ENCODE peak calls at places on chromosomes 1 and 21, in seven cellular contexts. One of them, this sample, is unnamed.

GRCh38 chr1:65514083-65514482 is 93.6 kb downstream of the LEPR start:
- DNase-seq in stomach: no peak
- DNase-seq in GM23338: no peak
- DNase-seq in HCT116: no peak
- DNase-seq in Panc1: no peak
- DNase-seq in transverse colon: no peak
- DNase-seq in sigmoid colon: no peak
- DNase-seq in this sample: no peak

GRCh38 chr1:2215909-2216766 is 12.0 kb upstream of the SKI start:
- DNase-seq in sigmoid colon: no peak
- DNase-seq in transverse colon: no peak
- DNase-seq in GM23338: no peak
- DNase-seq in stomach: no peak
- DNase-seq in Panc1: no peak
- DNase-seq in HCT116: no peak
- DNase-seq in this sample: no peak

GRCh38 chr1:63775418-63776127 is 1.8 kb downstream of the ROR1 start:
- DNase-seq in transverse colon: no peak
- DNase-seq in Panc1: no peak
- DNase-seq in stomach: peak; percentile 49
- DNase-seq in HCT116: no peak
- DNase-seq in sigmoid colon: no peak
- DNase-seq in GM23338: no peak
- DNase-seq in this sample: no peak

GRCh38 chr21:25980710-25981109 is 189.9 kb downstream of the APP start:
- DNase-seq in HCT116: no peak
- DNase-seq in sigmoid colon: no peak
- DNase-seq in stomach: no peak
- DNase-seq in GM23338: no peak
- DNase-seq in transverse colon: no peak
- DNase-seq in Panc1: no peak
- DNase-seq in this sample: no peak

GRCh38 chr1:3581296-3581695 is 30.0 kb downstream of the MEGF6 start:
- DNase-seq in HCT116: no peak
- DNase-seq in GM23338: no peak
- DNase-seq in stomach: no peak
- DNase-seq in transverse colon: no peak
- DNase-seq in Panc1: no peak
- DNase-seq in sigmoid colon: no peak
- DNase-seq in this sample: no peak

GRCh38 chr1:10074059-10074854 is 41.5 kb downstream of the UBE4B start:
- DNase-seq in stomach: no peak
- DNase-seq in HCT116: no peak
- DNase-seq in GM23338: no peak
- DNase-seq in sigmoid colon: no peak
- DNase-seq in transverse colon: peak; percentile 26
- DNase-seq in Panc1: peak; percentile 72
- DNase-seq in this sample: no peak

GRCh38 chr1:217322834-217323233 is 308.1 kb downstream of the GPATCH2 start:
- DNase-seq in sigmoid colon: no peak
- DNase-seq in Panc1: no peak
- DNase-seq in HCT116: no peak
- DNase-seq in transverse colon: no peak
- DNase-seq in stomach: no peak
- DNase-seq in GM23338: no peak
- DNase-seq in this sample: no peak

GRCh38 chr1:32786856-32787255 is 30.3 kb downstream of the YARS1 start:
- DNase-seq in stomach: no peak
- DNase-seq in HCT116: no peak
- DNase-seq in GM23338: no peak
- DNase-seq in transverse colon: no peak
- DNase-seq in Panc1: no peak
- DNase-seq in sigmoid colon: no peak
- DNase-seq in this sample: no peak

GRCh38 chr1:7771673-7772299 is 690 bp downstream of the VAMP3 start:
- DNase-seq in GM23338: no peak
- DNase-seq in transverse colon: no peak
- DNase-seq in sigmoid colon: no peak
- DNase-seq in stomach: no peak
- DNase-seq in HCT116: no peak
- DNase-seq in Panc1: no peak
- DNase-seq in this sample: no peak

GRCh38 chr1:225965231-225965630 is 24.2 kb upstream of the LEFTY2 start:
- DNase-seq in sigmoid colon: peak; percentile 7
- DNase-seq in stomach: no peak
- DNase-seq in Panc1: no peak
- DNase-seq in HCT116: no peak
- DNase-seq in GM23338: no peak
- DNase-seq in transverse colon: no peak
- DNase-seq in this sample: no peak

GRCh38 chr1:99548924-99549605 is 96.8 kb upstream of the PALMD start:
- DNase-seq in stomach: peak; percentile 36
- DNase-seq in HCT116: no peak
- DNase-seq in transverse colon: no peak
- DNase-seq in Panc1: no peak
- DNase-seq in sigmoid colon: no peak
- DNase-seq in GM23338: no peak
- DNase-seq in this sample: peak; percentile 15

GRCh38 chr1:32924881-32925344 is 23.7 kb upstream of the TMEM54 start:
- DNase-seq in sigmoid colon: no peak
- DNase-seq in stomach: peak; percentile 44
- DNase-seq in GM23338: peak; percentile 79
- DNase-seq in Panc1: no peak
- DNase-seq in transverse colon: peak; percentile 83
- DNase-seq in HCT116: no peak
- DNase-seq in this sample: no peak

GRCh38 chr1:53947172-53947835 is 1.2 kb downstream of the LRRC42 start:
- DNase-seq in GM23338: no peak
- DNase-seq in stomach: no peak
- DNase-seq in sigmoid colon: no peak
- DNase-seq in transverse colon: no peak
- DNase-seq in HCT116: no peak
- DNase-seq in Panc1: no peak
- DNase-seq in this sample: no peak

DNA sequence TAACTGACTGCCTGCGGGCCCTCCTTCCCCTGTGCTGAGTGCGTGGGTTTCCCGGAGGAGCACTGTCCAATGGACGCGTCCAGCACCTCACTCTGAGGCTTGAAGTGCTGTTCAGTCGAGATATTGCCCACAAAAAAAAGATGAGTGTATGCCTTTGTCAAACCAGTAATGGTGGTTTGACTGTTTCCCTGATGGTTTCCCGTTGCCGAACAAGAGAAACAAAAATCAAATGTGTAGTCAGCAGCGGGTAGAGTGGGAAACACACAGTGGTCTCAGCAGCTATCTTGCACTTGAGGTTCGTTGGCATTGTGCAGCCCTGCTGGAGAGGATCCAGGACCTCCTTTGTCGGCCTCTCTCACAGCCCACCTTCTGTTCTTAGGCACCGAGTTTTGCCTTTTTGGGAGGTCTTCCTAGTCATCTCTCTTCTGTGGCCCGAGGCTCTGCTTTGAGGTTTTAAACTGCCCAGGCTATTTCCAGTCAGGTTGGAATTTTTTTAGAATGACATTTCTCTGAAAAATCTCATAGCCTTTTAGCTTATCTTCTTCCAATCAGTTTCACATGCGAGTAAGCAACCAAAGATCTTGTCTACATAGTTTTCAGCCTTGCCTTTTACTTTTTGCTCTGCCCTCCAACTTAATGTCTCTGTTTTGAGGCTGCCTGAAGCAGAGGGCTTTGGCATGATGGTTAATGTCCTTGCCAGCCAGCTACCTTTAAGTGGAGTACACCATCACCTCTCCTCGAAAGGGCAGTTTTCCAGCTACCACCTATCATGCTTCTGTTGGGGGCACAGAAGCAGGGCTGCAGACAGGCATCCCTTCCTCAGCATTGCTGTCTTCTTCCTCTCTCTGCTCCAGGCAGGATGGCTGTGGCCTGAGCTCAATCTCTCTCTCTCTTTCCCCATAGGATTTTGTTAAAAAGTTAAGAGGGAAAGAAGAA is 132.3 kb downstream of the URB2 start:
- DNase-seq in GM23338: no peak
- DNase-seq in HCT116: no peak
- DNase-seq in Panc1: no peak
- DNase-seq in transverse colon: no peak
- DNase-seq in stomach: no peak
- DNase-seq in sigmoid colon: no peak
- DNase-seq in this sample: no peak
- TF ChIP-seq CTCF in GM23338: no peak
- TF ChIP-seq CTCF in HCT116: no peak
- TF ChIP-seq CTCF in Panc1: no peak
- TF ChIP-seq CTCF in transverse colon: no peak
- TF ChIP-seq CTCF in stomach: no peak
- TF ChIP-seq CTCF in sigmoid colon: no peak
- TF ChIP-seq CTCF in this sample: no peak

DNA sequence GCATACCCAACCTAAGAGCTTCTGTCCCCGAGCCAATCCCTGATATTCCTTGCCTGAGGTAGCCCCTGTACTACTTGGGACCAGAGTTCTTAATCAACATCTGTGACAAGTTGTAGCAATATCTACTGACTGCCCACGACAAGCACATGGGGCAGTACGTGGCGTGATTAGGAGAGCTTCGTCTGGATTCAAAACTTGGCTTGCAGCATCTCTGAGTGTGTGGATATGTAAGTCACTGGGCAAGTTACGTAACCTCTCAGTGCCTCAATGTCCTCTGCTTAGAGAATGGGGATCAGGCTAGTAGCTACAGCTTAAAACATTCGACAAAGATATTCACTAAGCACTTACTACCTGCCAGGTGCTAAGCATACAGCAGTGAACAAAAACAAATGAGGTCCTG is 5.0 kb downstream of the HSPG2 start:
- DNase-seq in sigmoid colon: peak; percentile 91
- DNase-seq in HCT116: no peak
- DNase-seq in stomach: no peak
- DNase-seq in Panc1: no peak
- DNase-seq in GM23338: no peak
- DNase-seq in transverse colon: no peak
- DNase-seq in this sample: no peak
- TF ChIP-seq POLR2AphosphoS5 in sigmoid colon: peak; percentile 76
- TF ChIP-seq POLR2AphosphoS5 in HCT116: no peak
- TF ChIP-seq POLR2AphosphoS5 in stomach: peak; percentile 83
- TF ChIP-seq POLR2AphosphoS5 in Panc1: no peak
- TF ChIP-seq POLR2AphosphoS5 in GM23338: no peak
- TF ChIP-seq POLR2AphosphoS5 in transverse colon: peak; percentile 68
- TF ChIP-seq POLR2AphosphoS5 in this sample: peak; percentile 17

DNA sequence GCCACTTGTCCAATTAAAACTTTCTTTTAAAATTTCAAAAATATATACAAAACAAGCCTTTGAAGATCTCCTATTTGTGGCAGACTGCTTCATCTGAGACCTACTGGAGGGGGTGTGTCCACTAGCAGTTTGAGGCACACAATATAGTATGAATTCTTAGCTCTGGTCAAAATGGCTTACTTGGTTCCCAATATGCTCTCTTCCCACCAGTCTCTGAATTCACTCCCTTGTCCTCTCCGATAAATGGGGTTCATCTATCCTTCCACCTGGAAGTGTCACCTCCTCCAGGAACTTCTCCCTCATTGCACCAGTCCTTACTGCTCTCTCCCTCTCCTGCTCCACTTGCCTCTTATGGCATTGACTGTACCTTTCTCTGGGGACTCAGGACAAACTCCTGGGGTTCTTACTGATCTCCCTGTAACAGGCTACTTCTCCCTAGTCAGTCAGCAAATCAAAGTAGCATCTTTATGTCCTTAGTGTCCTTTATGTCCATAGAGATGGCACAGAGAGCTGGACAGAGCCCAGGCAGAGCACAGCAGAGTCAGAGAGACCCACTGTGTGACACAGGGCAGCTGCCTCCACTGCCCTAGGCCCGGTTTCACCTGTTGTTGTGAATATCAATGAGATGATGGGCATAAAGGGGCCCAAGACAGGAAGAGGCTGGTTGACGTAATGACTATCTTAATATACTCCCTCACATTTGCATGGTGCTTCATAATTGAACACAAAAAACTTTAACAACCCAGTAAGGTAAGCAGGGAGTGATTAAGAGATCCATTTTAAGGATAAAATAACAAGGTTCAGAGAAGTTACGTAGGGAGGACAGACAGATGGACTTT is 3.6 kb downstream of the ASAP3 start:
- DNase-seq in Panc1: no peak
- DNase-seq in transverse colon: no peak
- DNase-seq in HCT116: no peak
- DNase-seq in stomach: no peak
- DNase-seq in sigmoid colon: no peak
- DNase-seq in GM23338: no peak
- DNase-seq in this sample: no peak
- H3K4me1 ChIP-seq in Panc1: peaks cover 20% of the 10 kb centered on the region
- H3K4me1 ChIP-seq in transverse colon: peaks cover 18% of the 10 kb centered on the region
- H3K4me1 ChIP-seq in HCT116: peaks cover 33% of the 10 kb centered on the region
- H3K4me1 ChIP-seq in stomach: peaks cover 76% of the 10 kb centered on the region
- H3K4me1 ChIP-seq in sigmoid colon: peaks cover 23% of the 10 kb centered on the region
- H3K4me1 ChIP-seq in GM23338: peaks cover 43% of the 10 kb centered on the region
- H3K4me1 ChIP-seq in this sample: peaks cover 1% of the 10 kb centered on the region

GRCh38 chr1:161197560-161198205 is 1.2 kb downstream of the ADAMTS4 start:
- DNase-seq in sigmoid colon: no peak
- DNase-seq in transverse colon: no peak
- DNase-seq in stomach: no peak
- DNase-seq in GM23338: no peak
- DNase-seq in Panc1: no peak
- DNase-seq in HCT116: no peak
- DNase-seq in this sample: no peak

GRCh38 chr1:161196521-161197451 is 2.1 kb downstream of the ADAMTS4 start:
- DNase-seq in stomach: no peak
- DNase-seq in HCT116: no peak
- DNase-seq in transverse colon: no peak
- DNase-seq in sigmoid colon: peak; percentile 87
- DNase-seq in GM23338: peak; percentile 54
- DNase-seq in Panc1: no peak
- DNase-seq in this sample: no peak

GRCh38 chr1:161199506-161200119 is 759 bp upstream of the ADAMTS4 start:
- DNase-seq in HCT116: no peak
- DNase-seq in stomach: no peak
- DNase-seq in GM23338: peak; percentile 31
- DNase-seq in sigmoid colon: no peak
- DNase-seq in Panc1: no peak
- DNase-seq in transverse colon: no peak
- DNase-seq in this sample: no peak

GRCh38 chr1:161198877-161199431 is at the start of gene ADAMTS4:
- DNase-seq in HCT116: no peak
- DNase-seq in transverse colon: peak; percentile 54
- DNase-seq in stomach: peak; percentile 43
- DNase-seq in GM23338: peak; percentile 63
- DNase-seq in Panc1: no peak
- DNase-seq in sigmoid colon: peak; percentile 89
- DNase-seq in this sample: no peak

DNA sequence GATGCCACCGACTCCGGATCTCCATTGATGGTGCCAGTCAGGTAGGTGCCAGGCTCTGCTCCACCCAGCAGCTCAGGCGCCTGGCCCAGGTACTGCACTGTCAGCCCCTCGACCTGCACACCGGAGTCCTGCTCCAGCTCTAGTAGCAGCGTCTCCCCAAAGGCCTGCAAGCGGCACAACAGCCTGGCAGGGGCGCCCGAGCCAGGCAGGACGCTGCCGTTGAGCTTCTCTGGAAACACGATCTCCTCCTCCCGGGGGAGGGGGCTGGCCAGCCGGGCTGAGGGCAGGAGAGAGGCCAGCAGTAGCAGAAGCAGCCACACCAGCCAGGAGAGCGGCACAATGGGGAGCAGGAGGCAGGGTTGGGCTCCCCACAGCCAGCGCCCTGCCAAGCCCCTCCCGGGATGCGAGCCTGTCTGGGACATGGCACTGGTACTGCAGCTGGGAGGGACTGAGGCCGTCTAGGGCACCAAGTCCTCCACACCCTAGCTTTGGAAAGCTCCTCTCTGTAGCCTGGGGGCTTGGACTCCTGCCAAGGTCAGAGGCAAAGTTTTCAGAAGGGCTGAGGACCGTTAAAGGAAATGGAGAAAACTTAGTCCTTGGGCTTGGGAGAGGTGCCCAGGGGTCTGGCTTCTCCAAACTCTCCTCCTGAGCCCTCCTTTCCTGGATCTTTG is 513 bp downstream of the ADAMTS4 start:
- DNase-seq in transverse colon: no peak
- DNase-seq in sigmoid colon: peak; percentile 77
- DNase-seq in stomach: no peak
- DNase-seq in HCT116: no peak
- DNase-seq in GM23338: peak; percentile 87
- DNase-seq in Panc1: no peak
- DNase-seq in this sample: no peak
- TF ChIP-seq CTCF in transverse colon: no peak
- TF ChIP-seq CTCF in sigmoid colon: no peak
- TF ChIP-seq CTCF in stomach: no peak
- TF ChIP-seq CTCF in HCT116: no peak
- TF ChIP-seq CTCF in GM23338: no peak
- TF ChIP-seq CTCF in Panc1: no peak
- TF ChIP-seq CTCF in this sample: no peak